ENCODE peak calls at places on chromosomes 6 and 20, in nine cellular contexts. R, B, E, Y, D, T, C, F and O are unnamed samples.
A peak's percentile ranks its signal among the peaks of the same experiment; 100 is the strongest.

GRCh38 chr6:68468244-68468884 is 166.7 kb upstream of the ADGRB3 start:
- DNase-seq in Y (no peak), C (no peak), F (no peak), B (no peak), D (peak; percentile 13), T (no peak), E (no peak), R (no peak), O (no peak)

GRCh38 chr6:162032620-162033019 is 694.9 kb downstream of the PRKN start:
- DNase-seq in F (no peak), B (no peak), T (no peak), D (no peak), C (no peak), Y (no peak), R (no peak), E (no peak), O (peak; percentile 89)

GRCh38 chr6:138647006-138647405 is 126.6 kb upstream of the CCDC28A start:
- DNase-seq in F (no peak), B (no peak), R (no peak), E (no peak), Y (peak; percentile 35), T (no peak), C (no peak), D (no peak), O (peak; percentile 82)

GRCh38 chr6:75609639-75610590 is 8.2 kb downstream of the SENP6 start:
- DNase-seq in F (no peak), E (no peak), R (no peak), Y (no peak), C (no peak), B (no peak), D (no peak), T (no peak), O (peak; percentile 62)

GRCh38 chr20:41046716-41047115 is 18.1 kb downstream of the TOP1 start:
- DNase-seq in B (no peak), D (no peak), C (no peak), E (no peak), R (no peak), Y (peak; percentile 33), F (no peak), T (no peak), O (peak; percentile 72)

GRCh38 chr6:114281496-114281895 is 61.3 kb downstream of the HS3ST5 start:
- DNase-seq in Y (no peak), R (no peak), T (no peak), D (no peak), B (no peak), E (no peak), F (no peak), C (no peak), O (no peak)

GRCh38 chr6:169722362-169723199 is 1.7 kb downstream of the PHF10 start:
- DNase-seq in Y (peak; percentile 48), B (peak; percentile 35), T (peak; percentile 7), E (peak; percentile 76), C (peak; percentile 54), D (peak; percentile 50), R (peak; percentile 76), F (no peak), O (peak; percentile 80)

GRCh38 chr6:150813993-150814359 is 51.5 kb upstream of the MTHFD1L start:
- DNase-seq in B (no peak), C (no peak), Y (no peak), D (no peak), E (no peak), R (no peak), F (no peak), T (peak; percentile 42), O (peak; percentile 32)

GRCh38 chr6:127956260-127956888 is 55.5 kb upstream of the THEMIS start:
- DNase-seq in Y (no peak), T (no peak), B (no peak), E (no peak), R (no peak), C (no peak), D (no peak), F (no peak), O (peak; percentile 35)

GRCh38 chr20:51036827-51037229 is 13.9 kb upstream of the KCNG1 start:
- DNase-seq in F (no peak), R (no peak), B (no peak), E (no peak), T (no peak), C (no peak), Y (no peak), D (no peak), O (peak; percentile 52)

GRCh38 chr6:138323821-138324220 is 53.9 kb upstream of the SMIM28 start:
- DNase-seq in T (no peak), R (no peak), Y (no peak), E (no peak), D (no peak), C (no peak), B (no peak), F (no peak), O (no peak)

GRCh38 chr20:34557936-34558319 is 590 bp upstream of the MAP1LC3A start:
- DNase-seq in F (no peak), B (peak; percentile 27), D (no peak), T (no peak), R (no peak), C (no peak), E (no peak), Y (no peak), O (no peak)

GRCh38 chr6:143179096-143179495 is 118.4 kb downstream of the AIG1 start:
- DNase-seq in C (no peak), B (no peak), T (no peak), Y (no peak), D (no peak), F (no peak), E (no peak), R (no peak), O (no peak)

GRCh38 chr20:59955131-59955796 is 3.0 kb upstream of the CDH26 start:
- DNase-seq in C (no peak), F (no peak), B (no peak), D (peak; percentile 39), T (no peak), R (no peak), E (no peak), Y (peak; percentile 10), O (peak; percentile 8)

GRCh38 chr20:417801-418342 is 9.8 kb downstream of the RBCK1 start:
- DNase-seq in F (no peak), C (no peak), Y (no peak), D (no peak), B (no peak), T (no peak), E (peak; percentile 46), R (no peak), O (no peak)

GRCh38 chr20:60403105-60403741 is 445.0 kb downstream of the CDH26 start:
- DNase-seq in B (no peak), C (no peak), F (no peak), D (no peak), E (no peak), Y (no peak), T (no peak), R (no peak), O (no peak)

GRCh38 chr6:39958947-39959346 is 24.7 kb upstream of the MOCS1 start:
- DNase-seq in B (no peak), T (no peak), R (no peak), E (no peak), C (no peak), D (no peak), Y (no peak), F (no peak), O (no peak)

GRCh38 chr6:32973144-32973854 is 4.9 kb downstream of the BRD2 start:
- DNase-seq in T (peak; percentile 25), B (peak; percentile 37), Y (no peak), E (no peak), C (peak; percentile 41), D (no peak), F (no peak), R (no peak), O (no peak)

GRCh38 chr6:109458774-109459531 is 3.4 kb upstream of the MICAL1 start:
- DNase-seq in R (no peak), D (no peak), F (no peak), Y (no peak), T (no peak), C (no peak), B (no peak), E (no peak), O (no peak)

GRCh38 chr20:21053002-21053762 is 53.0 kb downstream of the LINC00237 start:
- DNase-seq in B (no peak), T (no peak), Y (no peak), D (no peak), E (no peak), F (no peak), R (no peak), C (no peak), O (no peak)

DNA sequence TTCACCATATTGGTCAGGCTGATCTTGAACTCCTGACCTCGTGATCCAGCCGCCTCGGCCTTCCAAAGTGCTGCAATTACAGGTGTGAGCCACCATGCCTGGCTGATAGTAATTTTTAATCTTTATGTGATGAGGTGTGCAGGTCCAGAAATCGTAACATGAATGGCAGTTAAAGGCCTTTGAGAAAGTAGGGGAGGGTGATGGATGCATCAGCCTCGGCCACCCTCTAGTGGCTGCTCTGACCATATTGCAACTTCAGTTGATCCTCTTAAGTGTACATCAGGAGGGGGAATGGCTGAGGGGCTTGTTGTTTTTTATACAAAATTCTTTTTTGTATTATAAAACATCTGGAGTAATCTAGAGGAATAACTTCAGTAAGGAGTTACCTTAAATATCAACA is 193.0 kb downstream of the ZFAND3 start:
- DNase-seq in B (no peak), F (no peak), C (no peak), T (no peak), E (no peak), D (peak; percentile 57), R (no peak), Y (peak; percentile 24), O (peak; percentile 55)
- TF ChIP-seq CTCF in B (no peak), F (peak; percentile 52), C (peak; percentile 42), T (peak; percentile 82), E (peak; percentile 44), D (peak; percentile 83), R (peak; percentile 67), Y (peak; percentile 75), O (peak; percentile 68)

GRCh38 chr20:62952373-62953166 is at the start of gene SLC17A9:
- DNase-seq in T (no peak), B (peak; percentile 51), C (peak; percentile 94), F (peak; percentile 28), Y (peak; percentile 78), R (peak; percentile 88), D (no peak), E (peak; percentile 86), O (peak; percentile 50)
- H3K4me3 ChIP-seq in T (no peak within 1 kb of the TSS), B (peak within 1 kb of the TSS; percentile 3), C (peak within 1 kb of the TSS; percentile 22), F (peak within 1 kb of the TSS; percentile 59), Y (peak within 1 kb of the TSS; percentile 56), R (peak within 1 kb of the TSS; percentile 41), D (no peak within 1 kb of the TSS), E (peak within 1 kb of the TSS; percentile 34), O (peak within 1 kb of the TSS; percentile 52)

GRCh38 chr6:144283781-144284473 is 1.2 kb upstream of the UTRN start:
- DNase-seq in B (no peak), F (no peak), Y (peak; percentile 15), T (no peak), E (no peak), R (no peak), C (no peak), D (no peak), O (peak; percentile 37)
- TF ChIP-seq CTCF in B (peak; percentile 14), F (no peak), Y (no peak), T (peak; percentile 41), E (peak; percentile 15), R (no peak), C (no peak), D (no peak), O (peak; percentile 23)

DNA sequence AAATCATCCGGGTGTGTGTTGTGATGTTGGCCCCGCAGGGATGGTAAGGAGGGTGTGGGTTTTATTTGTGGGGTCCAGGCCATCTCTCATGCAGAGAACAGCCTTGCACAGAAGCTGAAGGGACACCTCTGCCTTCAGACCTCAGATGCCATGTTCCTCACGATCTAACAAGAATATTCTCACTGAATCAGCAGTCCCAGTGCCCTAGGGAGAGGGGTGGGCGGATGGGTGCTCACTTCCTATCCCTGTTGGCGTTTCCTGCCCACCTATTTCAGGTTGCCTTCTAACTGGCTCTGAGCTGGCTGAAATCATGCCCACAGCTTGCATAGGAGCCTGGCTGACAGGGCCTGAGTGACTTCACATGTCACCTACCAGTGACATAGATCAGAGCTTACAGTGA is 286.0 kb upstream of the PRND start:
- DNase-seq in D (no peak), B (no peak), Y (no peak), T (no peak), C (no peak), E (no peak), F (no peak), R (no peak), O (no peak)
- H3K4me3 ChIP-seq in D (no peak overlapping the region), B (no peak overlapping the region), Y (no peak overlapping the region), T (no peak overlapping the region), C (no peak overlapping the region), E (no peak overlapping the region), F (no peak overlapping the region), R (no peak overlapping the region), O (no peak overlapping the region)